ENCODE peak calls at places on chromosome 9, in eight cellular contexts. One of them, this sample, is unnamed. For H3K4me1, the result is how much of the 10 kb centered on the place peaks cover.

GRCh38 chr9:134591573-134591981 is 50.0 kb upstream of the COL5A1 start:
- DNase-seq in transverse colon: no peak
- DNase-seq in OCI-LY7: no peak
- DNase-seq in adrenal gland: no peak
- DNase-seq in H1: no peak
- DNase-seq in right cardiac atrium: peak
- DNase-seq in upper lobe of right lung: no peak
- DNase-seq in astrocyte: peak
- DNase-seq in this sample: no peak

GRCh38 chr9:121612511-121612998 is 38.9 kb upstream of the DAB2IP start:
- DNase-seq in right cardiac atrium: no peak
- DNase-seq in OCI-LY7: no peak
- DNase-seq in adrenal gland: no peak
- DNase-seq in transverse colon: peak
- DNase-seq in H1: no peak
- DNase-seq in upper lobe of right lung: peak
- DNase-seq in astrocyte: no peak
- DNase-seq in this sample: no peak

GRCh38 chr9:14131353-14132088 is 182.4 kb downstream of the NFIB start:
- DNase-seq in astrocyte: no peak
- DNase-seq in adrenal gland: no peak
- DNase-seq in right cardiac atrium: no peak
- DNase-seq in OCI-LY7: no peak
- DNase-seq in H1: no peak
- DNase-seq in transverse colon: no peak
- DNase-seq in upper lobe of right lung: no peak
- DNase-seq in this sample: no peak

GRCh38 chr9:81879501-81879916 is 48.7 kb upstream of the SPATA31D4 start:
- DNase-seq in transverse colon: peak
- DNase-seq in H1: no peak
- DNase-seq in right cardiac atrium: no peak
- DNase-seq in upper lobe of right lung: no peak
- DNase-seq in OCI-LY7: no peak
- DNase-seq in adrenal gland: no peak
- DNase-seq in astrocyte: no peak
- DNase-seq in this sample: no peak

GRCh38 chr9:22374021-22374420 is 72.6 kb upstream of the DMRTA1 start:
- DNase-seq in right cardiac atrium: no peak
- DNase-seq in H1: no peak
- DNase-seq in OCI-LY7: no peak
- DNase-seq in transverse colon: no peak
- DNase-seq in astrocyte: no peak
- DNase-seq in upper lobe of right lung: no peak
- DNase-seq in adrenal gland: no peak
- DNase-seq in this sample: no peak

GRCh38 chr9:79572032-79572890 is 496 bp downstream of the TLE4 start:
- DNase-seq in upper lobe of right lung: peak
- DNase-seq in astrocyte: no peak
- DNase-seq in right cardiac atrium: peak
- DNase-seq in adrenal gland: peak
- DNase-seq in transverse colon: peak
- DNase-seq in OCI-LY7: peak
- DNase-seq in H1: no peak
- DNase-seq in this sample: peak

GRCh38 chr9:35756275-35756742 is 2.2 kb upstream of the MSMP start:
- DNase-seq in transverse colon: peak
- DNase-seq in H1: peak
- DNase-seq in adrenal gland: peak
- DNase-seq in astrocyte: no peak
- DNase-seq in OCI-LY7: no peak
- DNase-seq in right cardiac atrium: peak
- DNase-seq in upper lobe of right lung: peak
- DNase-seq in this sample: no peak

GRCh38 chr9:134724912-134725604 is 83.5 kb downstream of the COL5A1 start:
- DNase-seq in right cardiac atrium: no peak
- DNase-seq in OCI-LY7: no peak
- DNase-seq in upper lobe of right lung: no peak
- DNase-seq in astrocyte: no peak
- DNase-seq in adrenal gland: no peak
- DNase-seq in H1: no peak
- DNase-seq in transverse colon: no peak
- DNase-seq in this sample: no peak

GRCh38 chr9:16689352-16689938 is 181.0 kb downstream of the BNC2 start:
- DNase-seq in adrenal gland: peak
- DNase-seq in H1: no peak
- DNase-seq in right cardiac atrium: peak
- DNase-seq in OCI-LY7: no peak
- DNase-seq in transverse colon: peak
- DNase-seq in upper lobe of right lung: no peak
- DNase-seq in astrocyte: peak
- DNase-seq in this sample: no peak

GRCh38 chr9:87564111-87564510 is 66.4 kb downstream of the DAPK1 start:
- DNase-seq in upper lobe of right lung: no peak
- DNase-seq in adrenal gland: no peak
- DNase-seq in astrocyte: peak
- DNase-seq in transverse colon: no peak
- DNase-seq in H1: no peak
- DNase-seq in OCI-LY7: no peak
- DNase-seq in right cardiac atrium: no peak
- DNase-seq in this sample: no peak

GRCh38 chr9:124886461-124886860 is 24.5 kb downstream of the ARPC5L start:
- DNase-seq in OCI-LY7: no peak
- DNase-seq in adrenal gland: no peak
- DNase-seq in astrocyte: no peak
- DNase-seq in H1: no peak
- DNase-seq in right cardiac atrium: no peak
- DNase-seq in upper lobe of right lung: no peak
- DNase-seq in transverse colon: no peak
- DNase-seq in this sample: no peak

GRCh38 chr9:133146746-133147411 is 16.8 kb downstream of the GBGT1 start:
- DNase-seq in upper lobe of right lung: no peak
- DNase-seq in right cardiac atrium: peak
- DNase-seq in adrenal gland: no peak
- DNase-seq in H1: no peak
- DNase-seq in astrocyte: no peak
- DNase-seq in OCI-LY7: no peak
- DNase-seq in transverse colon: no peak
- DNase-seq in this sample: no peak

GRCh38 chr9:9499546-9499945 is 1113.3 kb downstream of the PTPRD start:
- DNase-seq in right cardiac atrium: no peak
- DNase-seq in adrenal gland: no peak
- DNase-seq in transverse colon: no peak
- DNase-seq in upper lobe of right lung: no peak
- DNase-seq in OCI-LY7: no peak
- DNase-seq in H1: no peak
- DNase-seq in astrocyte: no peak
- DNase-seq in this sample: no peak

GRCh38 chr9:95048225-95049087 is 269.1 kb downstream of the FANCC start:
- DNase-seq in OCI-LY7: no peak
- DNase-seq in adrenal gland: peak
- DNase-seq in upper lobe of right lung: peak
- DNase-seq in transverse colon: peak
- DNase-seq in right cardiac atrium: peak
- DNase-seq in H1: no peak
- DNase-seq in astrocyte: no peak
- DNase-seq in this sample: peak

GRCh38 chr9:17318821-17319320 is 184.0 kb downstream of the CNTLN start:
- DNase-seq in H1: no peak
- DNase-seq in astrocyte: peak
- DNase-seq in transverse colon: no peak
- DNase-seq in OCI-LY7: no peak
- DNase-seq in upper lobe of right lung: no peak
- DNase-seq in adrenal gland: no peak
- DNase-seq in right cardiac atrium: no peak
- DNase-seq in this sample: no peak

DNA sequence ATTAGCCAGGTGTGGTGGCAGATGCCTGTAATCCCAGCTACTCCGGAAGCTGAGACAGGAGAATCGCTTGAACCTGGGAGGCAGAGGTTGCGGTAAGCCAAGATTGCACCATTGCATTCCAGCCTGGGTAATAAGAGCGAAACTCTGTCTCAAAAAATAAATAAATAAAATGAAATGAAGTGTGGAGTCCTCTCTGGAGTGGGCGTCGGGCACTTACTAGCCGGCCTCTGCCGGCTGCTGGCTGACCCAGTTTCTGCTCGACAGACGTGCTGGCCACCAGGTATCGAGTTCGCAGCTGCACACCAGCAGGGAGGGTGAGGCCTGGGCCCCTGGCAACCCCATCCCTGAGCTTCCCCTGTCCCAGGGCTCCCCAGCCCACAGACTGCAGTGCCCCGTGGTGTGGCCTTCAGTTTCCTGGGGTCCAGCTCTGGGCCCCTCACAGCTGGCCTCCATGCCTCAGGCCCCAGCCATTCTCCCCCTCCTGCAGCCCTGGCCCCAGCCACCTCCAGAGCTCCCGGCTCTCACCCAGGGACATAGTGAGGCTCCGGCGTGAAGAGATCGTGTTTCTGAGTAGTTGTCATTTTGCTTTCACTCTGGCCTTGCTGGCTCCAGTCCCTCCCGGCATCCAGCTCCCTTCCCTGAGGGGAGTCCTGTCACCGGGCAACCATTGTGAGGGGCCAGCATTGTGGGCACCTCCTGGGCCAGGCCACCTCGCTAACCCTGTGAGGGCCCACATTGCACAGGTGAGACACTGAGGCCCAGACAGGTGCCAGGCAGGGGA is 3.8 kb upstream of the STPG3 start:
- DNase-seq in transverse colon: no peak
- DNase-seq in astrocyte: no peak
- DNase-seq in OCI-LY7: no peak
- DNase-seq in adrenal gland: no peak
- DNase-seq in H1: no peak
- DNase-seq in upper lobe of right lung: peak
- DNase-seq in right cardiac atrium: no peak
- DNase-seq in this sample: no peak
- H3K4me1 ChIP-seq in transverse colon: under half
- H3K4me1 ChIP-seq in astrocyte: under half
- H3K4me1 ChIP-seq in OCI-LY7: under half
- H3K4me1 ChIP-seq in adrenal gland: under half
- H3K4me1 ChIP-seq in H1: under half
- H3K4me1 ChIP-seq in upper lobe of right lung: under half
- H3K4me1 ChIP-seq in right cardiac atrium: under half
- H3K4me1 ChIP-seq in this sample: under half

GRCh38 chr9:92965759-92966517 is 18.6 kb downstream of the FGD3 start:
- DNase-seq in right cardiac atrium: no peak
- DNase-seq in OCI-LY7: no peak
- DNase-seq in upper lobe of right lung: peak
- DNase-seq in transverse colon: no peak
- DNase-seq in H1: no peak
- DNase-seq in adrenal gland: no peak
- DNase-seq in astrocyte: no peak
- DNase-seq in this sample: no peak
- H3K4me1 ChIP-seq in right cardiac atrium: under half
- H3K4me1 ChIP-seq in OCI-LY7: under half
- H3K4me1 ChIP-seq in upper lobe of right lung: under half
- H3K4me1 ChIP-seq in transverse colon: under half
- H3K4me1 ChIP-seq in H1: under half
- H3K4me1 ChIP-seq in adrenal gland: under half
- H3K4me1 ChIP-seq in astrocyte: under half
- H3K4me1 ChIP-seq in this sample: half or more

GRCh38 chr9:101569736-101570501 is 24.9 kb downstream of the PPP3R2 start:
- DNase-seq in OCI-LY7: no peak
- DNase-seq in adrenal gland: no peak
- DNase-seq in astrocyte: no peak
- DNase-seq in upper lobe of right lung: no peak
- DNase-seq in right cardiac atrium: peak
- DNase-seq in transverse colon: no peak
- DNase-seq in H1: no peak
- DNase-seq in this sample: peak
- H3K4me1 ChIP-seq in OCI-LY7: under half
- H3K4me1 ChIP-seq in adrenal gland: under half
- H3K4me1 ChIP-seq in astrocyte: under half
- H3K4me1 ChIP-seq in upper lobe of right lung: under half
- H3K4me1 ChIP-seq in right cardiac atrium: under half
- H3K4me1 ChIP-seq in transverse colon: under half
- H3K4me1 ChIP-seq in H1: under half
- H3K4me1 ChIP-seq in this sample: half or more

GRCh38 chr9:129607026-129607397 is 13.9 kb downstream of the C9orf50 start:
- DNase-seq in astrocyte: no peak
- DNase-seq in H1: no peak
- DNase-seq in right cardiac atrium: no peak
- DNase-seq in OCI-LY7: no peak
- DNase-seq in adrenal gland: no peak
- DNase-seq in upper lobe of right lung: no peak
- DNase-seq in transverse colon: no peak
- DNase-seq in this sample: no peak

GRCh38 chr9:129609486-129610192 is 11.3 kb downstream of the C9orf50 start:
- DNase-seq in OCI-LY7: peak
- DNase-seq in H1: no peak
- DNase-seq in upper lobe of right lung: peak
- DNase-seq in transverse colon: peak
- DNase-seq in right cardiac atrium: peak
- DNase-seq in astrocyte: peak
- DNase-seq in adrenal gland: peak
- DNase-seq in this sample: peak

GRCh38 chr9:129610193-129610472 is 10.8 kb downstream of the C9orf50 start:
- DNase-seq in transverse colon: no peak
- DNase-seq in astrocyte: no peak
- DNase-seq in OCI-LY7: no peak
- DNase-seq in adrenal gland: no peak
- DNase-seq in upper lobe of right lung: no peak
- DNase-seq in right cardiac atrium: no peak
- DNase-seq in H1: no peak
- DNase-seq in this sample: no peak

GRCh38 chr9:129610473-129611301 is 10.2 kb downstream of the C9orf50 start:
- DNase-seq in OCI-LY7: peak
- DNase-seq in astrocyte: peak
- DNase-seq in transverse colon: peak
- DNase-seq in adrenal gland: peak
- DNase-seq in H1: no peak
- DNase-seq in upper lobe of right lung: peak
- DNase-seq in right cardiac atrium: peak
- DNase-seq in this sample: peak

DNA sequence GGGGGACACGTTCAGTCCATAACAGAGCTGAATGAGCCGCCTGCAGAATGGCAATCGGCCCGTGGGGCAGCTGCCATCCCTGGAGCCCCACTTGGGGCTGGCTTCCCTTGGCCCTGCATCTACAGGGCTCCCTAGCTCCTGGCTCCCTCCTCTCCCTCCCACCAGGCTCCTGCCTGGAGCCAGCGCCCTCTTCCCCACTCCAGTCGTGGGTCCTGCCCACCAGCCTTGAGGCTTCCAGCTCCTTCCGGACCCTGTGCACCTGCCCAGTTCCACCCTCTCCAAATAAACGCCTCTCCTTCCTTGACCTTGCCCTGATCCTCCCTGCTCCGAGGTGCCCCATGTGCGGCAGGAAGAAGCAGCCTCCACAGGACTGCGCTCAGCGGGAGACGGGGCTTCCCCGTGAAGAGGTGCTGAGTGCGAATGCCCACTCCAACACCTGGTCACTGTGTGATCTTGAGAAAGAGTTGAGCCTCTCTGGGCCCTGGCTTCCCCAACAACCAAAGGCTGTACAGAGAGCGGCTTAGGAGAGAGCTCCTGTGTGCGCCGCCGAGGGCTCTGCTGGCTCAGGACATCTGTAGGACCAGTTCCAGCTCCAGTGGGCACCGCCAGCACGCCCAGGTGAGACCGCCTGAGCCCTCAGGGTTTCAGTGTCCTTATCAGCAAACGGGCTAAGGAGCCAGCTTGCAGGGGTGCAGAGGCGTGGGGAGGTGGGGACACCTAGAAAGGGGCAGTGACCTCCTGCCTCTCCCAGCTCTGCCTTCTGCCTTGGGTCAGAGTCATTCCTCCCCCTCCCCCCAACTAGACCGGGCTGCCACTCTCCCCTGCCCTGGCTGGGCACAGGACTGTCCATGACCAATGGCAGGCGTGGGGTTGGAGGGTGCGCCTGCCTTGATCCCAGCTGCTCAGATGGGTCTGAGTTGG is 12.1 kb downstream of the C9orf50 start:
- DNase-seq in transverse colon: peak
- DNase-seq in upper lobe of right lung: no peak
- DNase-seq in astrocyte: no peak
- DNase-seq in right cardiac atrium: no peak
- DNase-seq in H1: no peak
- DNase-seq in OCI-LY7: no peak
- DNase-seq in adrenal gland: peak
- DNase-seq in this sample: no peak
- H3K4me1 ChIP-seq in transverse colon: under half
- H3K4me1 ChIP-seq in upper lobe of right lung: under half
- H3K4me1 ChIP-seq in astrocyte: under half
- H3K4me1 ChIP-seq in right cardiac atrium: under half
- H3K4me1 ChIP-seq in H1: under half
- H3K4me1 ChIP-seq in OCI-LY7: under half
- H3K4me1 ChIP-seq in adrenal gland: under half
- H3K4me1 ChIP-seq in this sample: under half